ENCODE peak calls at places on chromosomes 7 and 10, in nine cellular contexts. R is gastrocnemius medialis, Q is right lobe of liver, M is stomach, F is sigmoid colon, X is A549, U is ovary, K is heart right ventricle, P is lower lobe of right lung. C is an unnamed sample.

GRCh38 chr10:22597142-22597541 is 117.2 kb downstream of the PIP4K2A start:
- DNase-seq in U (no peak), P (no peak), F (no peak), X (no peak), K (no peak), R (no peak), M (no peak), Q (no peak), C (peak; percentile 66)

GRCh38 chr10:58177362-58177947 is 90.2 kb downstream of the IPMK start:
- DNase-seq in R (no peak), M (no peak), X (peak; percentile 39), Q (no peak), F (no peak), U (no peak), P (no peak), K (no peak), C (peak; percentile 36)

GRCh38 chr7:101817930-101818698 is 688 bp downstream of the CUX1 start:
- DNase-seq in F (no peak), X (no peak), Q (no peak), U (no peak), K (no peak), R (no peak), P (no peak), M (no peak), C (no peak)

GRCh38 chr10:97903128-97904025 is 53.7 kb downstream of the GOLGA7B start:
- DNase-seq in P (peak; percentile 18), M (no peak), Q (no peak), X (no peak), F (no peak), K (no peak), U (no peak), R (no peak), C (no peak)

GRCh38 chr7:151195616-151196450 is 8.8 kb upstream of the ASB10 start:
- DNase-seq in K (no peak), Q (no peak), F (no peak), X (no peak), P (no peak), U (no peak), R (no peak), M (no peak), C (no peak)

GRCh38 chr10:124007102-124007772 is 86.2 kb downstream of the CHST15 start:
- DNase-seq in M (no peak), K (no peak), R (no peak), Q (peak; percentile 33), P (no peak), X (no peak), F (peak; percentile 69), U (peak; percentile 17), C (no peak)

GRCh38 chr10:119541459-119542356 is 811 bp downstream of the RGS10 start:
- DNase-seq in P (peak; percentile 77), X (no peak), U (peak; percentile 53), Q (no peak), M (peak; percentile 30), K (peak; percentile 43), F (peak; percentile 74), R (no peak), C (no peak)

GRCh38 chr10:97129666-97130065 is 56.1 kb downstream of the SLIT1 start:
- DNase-seq in X (no peak), R (no peak), F (no peak), P (no peak), U (no peak), Q (no peak), K (no peak), M (no peak), C (no peak)

GRCh38 chr7:30893357-30893756 is 18.3 kb upstream of the AQP1 start:
- DNase-seq in R (no peak), K (peak; percentile 68), P (no peak), M (no peak), U (no peak), X (no peak), Q (peak; percentile 59), F (no peak), C (no peak)

GRCh38 chr7:6284461-6285360 is 12.3 kb upstream of the CYTH3 start:
- DNase-seq in Q (no peak), U (no peak), M (no peak), K (no peak), X (peak; percentile 90), R (no peak), F (peak; percentile 56), P (no peak), C (peak; percentile 52)

GRCh38 chr10:44929356-44930113 is 18.4 kb downstream of the TMEM72 start:
- DNase-seq in M (no peak), U (no peak), K (no peak), P (no peak), X (no peak), Q (peak; percentile 30), F (peak; percentile 40), R (no peak), C (no peak)

GRCh38 chr10:117454502-117454901 is 79.3 kb upstream of the PDZD8 start:
- DNase-seq in R (no peak), X (no peak), M (no peak), P (no peak), K (no peak), U (no peak), F (no peak), Q (no peak), C (no peak)

GRCh38 chr7:77415822-77416620 is at the start of gene GSAP:
- DNase-seq in M (peak; percentile 83), K (peak; percentile 67), P (peak; percentile 86), F (peak; percentile 78), R (peak; percentile 54), U (peak; percentile 59), Q (peak; percentile 88), X (peak; percentile 31), C (peak; percentile 50)

DNA sequence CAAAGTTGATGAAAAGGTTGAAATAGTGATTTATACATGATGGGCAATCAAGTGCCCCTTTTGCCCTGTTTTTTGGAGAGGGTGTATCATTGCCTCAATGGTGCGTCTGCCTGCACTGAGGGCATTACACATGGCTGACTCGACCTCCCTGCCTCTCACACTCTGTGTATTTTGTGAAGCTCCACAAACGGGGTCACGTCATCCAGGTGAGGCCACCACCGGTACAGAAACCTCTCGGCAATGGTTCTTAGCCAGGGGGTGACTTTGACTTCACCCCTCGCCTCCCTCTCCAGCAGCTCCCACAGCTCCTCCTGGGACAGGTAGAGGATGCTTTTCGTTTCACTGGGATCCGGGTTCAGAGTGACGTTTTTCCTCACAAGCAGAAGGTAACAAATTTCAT is 6.3 kb downstream of the IDI2 start:
- DNase-seq in Q (no peak), K (no peak), X (no peak), R (no peak), M (no peak), P (no peak), F (no peak), U (no peak), C (no peak)
- H3K4me1 ChIP-seq in Q (no peaks in the 10 kb centered on the region), K (no peaks in the 10 kb centered on the region), X (no peaks in the 10 kb centered on the region), R (peaks cover 9% of the 10 kb centered on the region), M (no peaks in the 10 kb centered on the region), P (no peaks in the 10 kb centered on the region), F (no peaks in the 10 kb centered on the region), U (no peaks in the 10 kb centered on the region), C (no peaks in the 10 kb centered on the region)

DNA sequence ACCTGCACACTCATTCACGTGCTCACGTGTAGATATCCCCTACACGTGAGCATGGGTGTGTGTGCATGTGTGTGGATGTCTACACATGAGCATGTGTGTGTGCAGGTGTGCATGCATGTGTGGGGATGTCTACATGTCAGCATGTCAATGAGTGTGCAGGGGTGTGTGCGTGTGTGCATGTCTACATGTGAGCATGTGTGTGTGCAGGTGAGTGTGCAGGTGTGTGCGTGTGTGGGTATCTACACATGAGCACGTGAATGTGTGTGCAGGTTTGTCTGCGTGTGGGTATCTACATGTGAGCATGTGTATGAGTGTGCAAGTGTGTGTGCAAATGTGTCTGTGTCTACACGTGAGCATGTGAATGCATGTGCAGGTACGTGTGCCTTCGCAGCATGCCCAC is 274.8 kb downstream of the PTPRN2 start:
- DNase-seq in P (no peak), X (no peak), Q (no peak), K (no peak), F (no peak), R (no peak), M (no peak), U (no peak), C (peak; percentile 35)
- H3K9me3 ChIP-seq in P (peaks cover 5% of the 10 kb centered on the region), X (peaks cover 4% of the 10 kb centered on the region), Q (no peaks in the 10 kb centered on the region), K (peaks cover 15% of the 10 kb centered on the region), F (peaks cover 4% of the 10 kb centered on the region), R (no peaks in the 10 kb centered on the region), M (peaks cover 17% of the 10 kb centered on the region), U (no peaks in the 10 kb centered on the region), C (peaks cover 17% of the 10 kb centered on the region)

DNA sequence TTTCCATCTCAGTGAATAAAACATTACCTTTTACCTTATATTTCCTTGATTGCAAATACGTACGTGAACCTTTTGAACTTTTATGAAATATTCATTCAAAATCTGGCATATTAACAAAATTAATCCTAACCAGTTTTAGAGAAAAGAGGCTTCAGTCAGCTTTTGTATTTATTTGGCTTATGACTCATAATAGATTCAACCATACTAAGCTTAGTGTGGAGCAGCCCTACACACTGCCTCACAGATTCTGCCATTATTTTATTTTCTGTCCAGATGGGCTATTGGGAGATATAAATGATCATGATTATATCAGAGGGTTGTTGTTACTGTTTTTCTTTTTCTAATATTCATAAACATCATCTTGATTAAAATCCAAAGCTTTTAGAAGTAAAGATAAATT is 325.5 kb downstream of the GPR37 start:
- DNase-seq in U (no peak), M (no peak), R (no peak), Q (no peak), K (no peak), F (no peak), P (no peak), X (no peak), C (no peak)
- H3K27ac ChIP-seq in U (no peak overlapping the region), M (no peak overlapping the region), R (no peak overlapping the region), Q (no peak overlapping the region), K (no peak overlapping the region), F (no peak overlapping the region), P (no peak overlapping the region), X (no peak overlapping the region), C (no peak overlapping the region)

GRCh38 chr7:610141-610530 is 90.5 kb upstream of the PDGFA start:
- DNase-seq in R (no peak), Q (no peak), P (peak; percentile 28), K (no peak), F (no peak), X (no peak), U (no peak), M (no peak), C (no peak)

GRCh38 chr7:608954-609711 is 89.5 kb upstream of the PDGFA start:
- DNase-seq in P (peak; percentile 27), K (no peak), M (no peak), X (no peak), R (no peak), F (no peak), Q (no peak), U (no peak), C (no peak)

GRCh38 chr7:608361-608760 is 88.7 kb upstream of the PDGFA start:
- DNase-seq in K (no peak), F (no peak), P (no peak), Q (no peak), M (no peak), X (no peak), U (no peak), R (no peak), C (no peak)

GRCh38 chr7:605661-606450 is 86.2 kb upstream of the PDGFA start:
- DNase-seq in X (no peak), R (no peak), F (no peak), P (no peak), K (no peak), Q (peak; percentile 37), U (no peak), M (no peak), C (no peak)

DNA sequence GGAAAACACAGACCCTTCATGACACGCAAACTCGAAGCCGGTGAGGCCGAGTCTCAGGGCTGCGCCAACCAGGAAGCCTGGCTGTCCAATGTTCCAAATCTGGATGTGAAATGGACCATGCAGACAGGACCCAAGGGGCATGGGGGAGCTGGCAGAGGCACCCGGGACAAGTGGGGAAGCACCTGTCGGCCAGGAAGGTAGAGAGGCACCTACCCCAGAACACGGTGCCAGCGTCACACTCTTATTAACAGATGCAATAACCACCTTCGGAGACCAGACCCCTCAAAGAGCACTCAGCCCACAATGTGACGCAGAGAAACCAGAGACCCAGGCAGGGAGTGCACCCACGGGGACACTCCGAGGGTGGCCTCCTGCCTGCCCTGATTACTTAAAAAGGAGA is 88.3 kb upstream of the PDGFA start:
- DNase-seq in U (no peak), M (no peak), F (no peak), Q (peak; percentile 28), K (no peak), X (no peak), R (no peak), P (peak; percentile 28), C (no peak)
- H3K4me1 ChIP-seq in U (peaks cover 3% of the 10 kb centered on the region), M (peaks cover 10% of the 10 kb centered on the region), F (peaks cover 5% of the 10 kb centered on the region), Q (no peaks in the 10 kb centered on the region), K (peaks cover 53% of the 10 kb centered on the region), X (no peaks in the 10 kb centered on the region), R (peaks cover 15% of the 10 kb centered on the region), P (peaks cover 51% of the 10 kb centered on the region), C (peaks cover 14% of the 10 kb centered on the region)

C was measured in SJSA1.